ENCODE peak calls at places on chromosomes 12 and 14, in seven cellular contexts. E, V, M, F, P, I and N are unnamed samples.

GRCh38 chr12:124098101-124098757 is 125.2 kb downstream of the ZNF664 start:
- DNase-seq in E (no peak), V (no peak), M (no peak), F (no peak), P (no peak), I (no peak), N (no peak)

GRCh38 chr14:58915646-58916045 is 272.8 kb upstream of the DAAM1 start:
- DNase-seq in E (no peak), V (no peak), M (no peak), F (no peak), P (no peak), I (no peak), N (no peak)

GRCh38 chr12:4388662-4389061 is 9.2 kb upstream of the FGF23 start:
- DNase-seq in E (no peak), V (no peak), M (peak; percentile 82), F (no peak), P (no peak), I (no peak), N (no peak)

GRCh38 chr14:26290007-26290530 is 307.8 kb downstream of the NOVA1 start:
- DNase-seq in E (no peak), V (no peak), M (no peak), F (no peak), P (no peak), I (no peak), N (no peak)

GRCh38 chr12:124698211-124698997 is 131.0 kb upstream of the NCOR2 start:
- DNase-seq in E (no peak), V (no peak), M (no peak), F (no peak), P (no peak), I (no peak), N (no peak)

GRCh38 chr12:30169839-30170591 is 386.3 kb upstream of the TMTC1 start:
- DNase-seq in E (no peak), V (no peak), M (no peak), F (peak; percentile 10), P (no peak), I (no peak), N (peak; percentile 62)

GRCh38 chr14:51472881-51473280 is 178.8 kb upstream of the FRMD6 start:
- DNase-seq in E (no peak), V (no peak), M (no peak), F (no peak), P (no peak), I (no peak), N (no peak)

GRCh38 chr14:26199599-26200370 is 398.0 kb downstream of the NOVA1 start:
- DNase-seq in E (no peak), V (no peak), M (no peak), F (no peak), P (no peak), I (no peak), N (no peak)

GRCh38 chr12:26773313-26774104 is 59.5 kb downstream of the ITPR2 start:
- DNase-seq in E (no peak), V (no peak), M (no peak), F (no peak), P (no peak), I (no peak), N (no peak)

GRCh38 chr12:78328524-78328923 is 497.8 kb downstream of the NAV3 start:
- DNase-seq in E (no peak), V (no peak), M (no peak), F (no peak), P (no peak), I (no peak), N (no peak)

GRCh38 chr14:73879027-73879426 is 7.6 kb upstream of the ZNF410 start:
- DNase-seq in E (no peak), V (no peak), M (no peak), F (no peak), P (no peak), I (no peak), N (no peak)

GRCh38 chr14:60323199-60323891 is 74.3 kb downstream of the PPM1A start:
- DNase-seq in E (no peak), V (no peak), M (peak; percentile 22), F (no peak), P (no peak), I (no peak), N (no peak)

GRCh38 chr12:104304261-104305004 is 894 bp downstream of the EID3 start:
- DNase-seq in E (no peak), V (no peak), M (no peak), F (no peak), P (no peak), I (no peak), N (no peak)

GRCh38 chr14:101808020-101808641 is 46.6 kb downstream of the PPP2R5C start:
- DNase-seq in E (peak; percentile 39), V (no peak), M (peak; percentile 55), F (peak; percentile 39), P (no peak), I (peak; percentile 24), N (peak; percentile 63)

GRCh38 chr14:92209141-92209540 is 87.4 kb downstream of the CPSF2 start:
- DNase-seq in E (no peak), V (no peak), M (no peak), F (no peak), P (no peak), I (no peak), N (no peak)

GRCh38 chr12:131351319-131352028 is 359.4 kb upstream of the SFSWAP start:
- DNase-seq in E (no peak), V (peak; percentile 21), M (peak; percentile 93), F (no peak), P (peak; percentile 12), I (no peak), N (no peak)

GRCh38 chr12:67025543-67026114 is 243.5 kb upstream of the CAND1 start:
- DNase-seq in E (peak; percentile 74), V (no peak), M (peak; percentile 70), F (peak; percentile 44), P (no peak), I (peak; percentile 25), N (peak; percentile 81)

GRCh38 chr12:63306476-63306875 is 155.5 kb upstream of the AVPR1A start:
- DNase-seq in E (no peak), V (no peak), M (no peak), F (no peak), P (no peak), I (no peak), N (no peak)

GRCh38 chr12:48956279-48957140 is 777 bp downstream of the ARF3 start:
- DNase-seq in E (peak; percentile 83), V (peak; percentile 93), M (peak; percentile 91), F (peak; percentile 89), P (peak; percentile 59), I (peak; percentile 68), N (peak; percentile 87)
- TF ChIP-seq SP1 in E (no peak), V (peak; percentile 42), M (peak; percentile 14), F (no peak), P (no peak), I (no peak), N (peak; percentile 27)

DNA sequence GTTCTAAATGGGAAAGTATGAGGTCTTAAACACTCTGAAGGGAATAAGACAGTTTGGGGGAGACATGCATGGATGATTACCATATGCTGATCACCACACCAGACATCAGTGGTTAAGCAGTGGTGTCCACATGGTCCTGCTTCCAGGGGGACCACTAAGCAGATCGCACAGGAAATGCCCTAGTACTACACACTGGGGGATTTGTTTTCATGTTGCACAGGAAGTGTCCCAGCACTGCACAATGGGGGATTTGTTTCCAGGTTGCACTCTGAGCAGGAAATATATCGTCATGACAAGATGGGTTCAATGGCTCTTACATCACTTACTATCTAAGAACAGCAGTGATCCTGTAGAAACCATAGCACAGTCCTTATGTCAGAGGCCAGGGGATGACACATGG is 245.5 kb downstream of the BCL11B start:
- DNase-seq in E (no peak), V (peak; percentile 94), M (no peak), F (no peak), P (no peak), I (no peak), N (no peak)
- TF ChIP-seq SP1 in E (no peak), V (peak; percentile 84), M (no peak), F (no peak), P (no peak), I (no peak), N (no peak)

GRCh38 chr12:95283371-95283770 is 65.8 kb downstream of the VEZT start:
- DNase-seq in E (no peak), V (no peak), M (no peak), F (no peak), P (no peak), I (no peak), N (no peak)

GRCh38 chr12:95282266-95282665 is 64.7 kb downstream of the VEZT start:
- DNase-seq in E (no peak), V (no peak), M (peak; percentile 9), F (no peak), P (no peak), I (no peak), N (no peak)

DNA sequence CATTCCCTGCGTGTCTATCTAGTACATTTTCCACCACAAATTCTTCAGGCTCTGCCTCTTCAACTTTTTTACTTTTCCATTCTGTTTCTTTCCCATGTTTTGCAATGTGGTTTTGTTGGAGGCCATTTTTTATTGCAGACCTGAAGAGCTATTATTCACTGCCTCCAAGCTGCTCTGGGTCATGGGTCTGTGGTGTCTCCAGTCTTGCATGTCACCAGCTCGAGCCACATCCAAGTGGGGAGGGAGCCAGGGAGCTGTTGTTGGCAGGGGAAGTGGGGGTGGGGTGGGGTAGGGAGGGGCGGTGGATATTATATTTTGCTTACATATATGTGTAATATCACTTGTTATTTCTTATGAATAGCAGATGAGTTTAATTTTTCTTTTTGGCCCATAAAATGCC is 69.1 kb downstream of the VEZT start:
- DNase-seq in E (no peak), V (no peak), M (no peak), F (no peak), P (no peak), I (no peak), N (no peak)
- TF ChIP-seq SP1 in E (no peak), V (no peak), M (no peak), F (no peak), P (no peak), I (no peak), N (no peak)

GRCh38 chr14:68939893-68940613 is 39.0 kb downstream of the ACTN1 start:
- DNase-seq in E (peak; percentile 67), V (no peak), M (no peak), F (no peak), P (no peak), I (peak; percentile 78), N (peak; percentile 40)

GRCh38 chr14:68939424-68939892 is 39.6 kb downstream of the ACTN1 start:
- DNase-seq in E (no peak), V (no peak), M (no peak), F (no peak), P (no peak), I (no peak), N (no peak)

GRCh38 chr14:68942281-68943035 is 36.6 kb downstream of the ACTN1 start:
- DNase-seq in E (no peak), V (no peak), M (no peak), F (no peak), P (no peak), I (no peak), N (no peak)

GRCh38 chr14:68941820-68942219 is 37.3 kb downstream of the ACTN1 start:
- DNase-seq in E (peak; percentile 30), V (no peak), M (no peak), F (peak; percentile 82), P (no peak), I (peak; percentile 88), N (peak; percentile 78)

DNA sequence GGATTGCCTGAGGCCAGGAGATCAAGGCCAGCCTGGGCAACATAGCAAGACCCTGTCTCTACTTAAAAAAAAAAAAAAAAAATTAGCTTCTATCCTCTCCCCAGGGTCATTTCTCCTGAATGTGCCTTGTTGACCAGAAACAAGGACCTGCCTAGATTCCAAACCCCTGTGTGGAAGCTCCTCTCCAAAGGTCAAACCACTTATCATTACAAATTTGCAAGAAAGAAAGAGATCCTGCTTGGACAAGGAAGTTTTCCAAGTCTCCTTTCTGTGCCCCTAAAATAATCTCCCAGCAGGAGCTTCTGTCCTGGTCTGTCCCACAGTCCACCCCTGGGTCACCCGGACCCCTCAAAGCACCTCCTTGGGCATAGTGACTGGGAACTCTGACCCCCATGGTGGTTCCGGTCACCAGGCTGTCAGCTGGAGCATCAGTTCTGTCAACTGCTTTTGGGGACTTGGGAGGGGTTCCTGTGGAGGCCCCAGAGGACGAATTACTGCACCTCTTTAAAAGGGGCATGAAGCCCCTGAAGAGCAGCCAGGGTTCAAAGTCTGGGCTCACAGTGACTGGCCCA is 38.4 kb downstream of the ACTN1 start:
- DNase-seq in E (no peak), V (no peak), M (no peak), F (no peak), P (no peak), I (no peak), N (no peak)
- TF ChIP-seq SP1 in E (no peak), V (no peak), M (no peak), F (no peak), P (no peak), I (no peak), N (no peak)